ENCODE peak calls at places on chromosomes 4 and X, in seven cellular contexts. One of them, this sample, is unnamed.

GRCh38 chr4:106315476-106315967 is 487 bp downstream of the TBCK start:
- DNase-seq in esophagus muscularis mucosa: no peak
- DNase-seq in tibial nerve: no peak
- DNase-seq in K562: no peak
- DNase-seq in stomach: no peak
- DNase-seq in suprapubic skin: peak; percentile 59
- DNase-seq in sigmoid colon: no peak
- DNase-seq in this sample: no peak

GRCh38 chrX:116961872-116962582 is 499.3 kb upstream of the CT83 start:
- DNase-seq in esophagus muscularis mucosa: no peak
- DNase-seq in tibial nerve: no peak
- DNase-seq in K562: no peak
- DNase-seq in stomach: no peak
- DNase-seq in suprapubic skin: no peak
- DNase-seq in sigmoid colon: no peak
- DNase-seq in this sample: no peak

GRCh38 chr4:108024078-108024990 is 34.6 kb downstream of the HADH start:
- DNase-seq in esophagus muscularis mucosa: no peak
- DNase-seq in tibial nerve: no peak
- DNase-seq in K562: no peak
- DNase-seq in stomach: no peak
- DNase-seq in suprapubic skin: no peak
- DNase-seq in sigmoid colon: no peak
- DNase-seq in this sample: no peak

GRCh38 chrX:86047174-86047991 is at the start of gene CHM:
- DNase-seq in esophagus muscularis mucosa: peak; percentile 92
- DNase-seq in tibial nerve: peak; percentile 71
- DNase-seq in K562: peak; percentile 85
- DNase-seq in stomach: peak; percentile 45
- DNase-seq in suprapubic skin: peak; percentile 68
- DNase-seq in sigmoid colon: peak; percentile 77
- DNase-seq in this sample: peak; percentile 51

GRCh38 chr4:115437739-115438138 is 324.3 kb upstream of the NDST4 start:
- DNase-seq in esophagus muscularis mucosa: no peak
- DNase-seq in tibial nerve: no peak
- DNase-seq in K562: no peak
- DNase-seq in stomach: no peak
- DNase-seq in suprapubic skin: no peak
- DNase-seq in sigmoid colon: no peak
- DNase-seq in this sample: no peak

GRCh38 chrX:107825698-107826285 is at the start of gene MID2:
- DNase-seq in esophagus muscularis mucosa: peak; percentile 91
- DNase-seq in tibial nerve: peak; percentile 14
- DNase-seq in K562: no peak
- DNase-seq in stomach: peak; percentile 67
- DNase-seq in suprapubic skin: peak; percentile 79
- DNase-seq in sigmoid colon: peak; percentile 88
- DNase-seq in this sample: peak; percentile 54

GRCh38 chrX:133390647-133391046 is 24.6 kb downstream of the GPC4 start:
- DNase-seq in esophagus muscularis mucosa: no peak
- DNase-seq in tibial nerve: no peak
- DNase-seq in K562: no peak
- DNase-seq in stomach: peak; percentile 49
- DNase-seq in suprapubic skin: no peak
- DNase-seq in sigmoid colon: no peak
- DNase-seq in this sample: no peak

GRCh38 chrX:66015152-66015827 is 24.6 kb downstream of the VSIG4 start:
- DNase-seq in esophagus muscularis mucosa: no peak
- DNase-seq in tibial nerve: no peak
- DNase-seq in K562: peak; percentile 88
- DNase-seq in stomach: no peak
- DNase-seq in suprapubic skin: no peak
- DNase-seq in sigmoid colon: no peak
- DNase-seq in this sample: no peak

GRCh38 chrX:26788402-26788998 is 572.5 kb downstream of the MAGEB5 start:
- DNase-seq in esophagus muscularis mucosa: no peak
- DNase-seq in tibial nerve: no peak
- DNase-seq in K562: no peak
- DNase-seq in stomach: no peak
- DNase-seq in suprapubic skin: no peak
- DNase-seq in sigmoid colon: no peak
- DNase-seq in this sample: no peak

GRCh38 chrX:136121788-136122187 is 25.5 kb upstream of the FHL1 start:
- DNase-seq in esophagus muscularis mucosa: no peak
- DNase-seq in tibial nerve: no peak
- DNase-seq in K562: no peak
- DNase-seq in stomach: no peak
- DNase-seq in suprapubic skin: no peak
- DNase-seq in sigmoid colon: no peak
- DNase-seq in this sample: no peak

GRCh38 chr4:140185725-140186124 is 31.7 kb upstream of the MAML3 start:
- DNase-seq in esophagus muscularis mucosa: no peak
- DNase-seq in tibial nerve: no peak
- DNase-seq in K562: no peak
- DNase-seq in stomach: no peak
- DNase-seq in suprapubic skin: no peak
- DNase-seq in sigmoid colon: no peak
- DNase-seq in this sample: no peak

GRCh38 chr4:54567327-54567726 is 90.4 kb upstream of the KIT start:
- DNase-seq in esophagus muscularis mucosa: no peak
- DNase-seq in tibial nerve: no peak
- DNase-seq in K562: no peak
- DNase-seq in stomach: no peak
- DNase-seq in suprapubic skin: no peak
- DNase-seq in sigmoid colon: no peak
- DNase-seq in this sample: no peak

GRCh38 chr4:24754586-24754985 is 40.8 kb upstream of the SOD3 start:
- DNase-seq in esophagus muscularis mucosa: no peak
- DNase-seq in tibial nerve: no peak
- DNase-seq in K562: no peak
- DNase-seq in stomach: no peak
- DNase-seq in suprapubic skin: no peak
- DNase-seq in sigmoid colon: no peak
- DNase-seq in this sample: no peak

GRCh38 chr4:112857461-112857860 is 192.0 kb upstream of the ANK2 start:
- DNase-seq in esophagus muscularis mucosa: no peak
- DNase-seq in tibial nerve: no peak
- DNase-seq in K562: no peak
- DNase-seq in stomach: no peak
- DNase-seq in suprapubic skin: no peak
- DNase-seq in sigmoid colon: no peak
- DNase-seq in this sample: no peak

GRCh38 chrX:129779747-129780146 is at the start of gene SASH3:
- DNase-seq in esophagus muscularis mucosa: no peak
- DNase-seq in tibial nerve: peak; percentile 40
- DNase-seq in K562: no peak
- DNase-seq in stomach: peak; percentile 50
- DNase-seq in suprapubic skin: no peak
- DNase-seq in sigmoid colon: peak; percentile 78
- DNase-seq in this sample: no peak

GRCh38 chrX:129773649-129774458 is 5.9 kb upstream of the SASH3 start:
- DNase-seq in esophagus muscularis mucosa: no peak
- DNase-seq in tibial nerve: no peak
- DNase-seq in K562: no peak
- DNase-seq in stomach: no peak
- DNase-seq in suprapubic skin: no peak
- DNase-seq in sigmoid colon: no peak
- DNase-seq in this sample: no peak

GRCh38 chrX:129780441-129781105 is 824 bp downstream of the SASH3 start:
- DNase-seq in esophagus muscularis mucosa: no peak
- DNase-seq in tibial nerve: no peak
- DNase-seq in K562: no peak
- DNase-seq in stomach: no peak
- DNase-seq in suprapubic skin: no peak
- DNase-seq in sigmoid colon: no peak
- DNase-seq in this sample: no peak

GRCh38 chrX:129779086-129779672 is 570 bp upstream of the SASH3 start:
- DNase-seq in esophagus muscularis mucosa: no peak
- DNase-seq in tibial nerve: no peak
- DNase-seq in K562: no peak
- DNase-seq in stomach: no peak
- DNase-seq in suprapubic skin: no peak
- DNase-seq in sigmoid colon: no peak
- DNase-seq in this sample: no peak

DNA sequence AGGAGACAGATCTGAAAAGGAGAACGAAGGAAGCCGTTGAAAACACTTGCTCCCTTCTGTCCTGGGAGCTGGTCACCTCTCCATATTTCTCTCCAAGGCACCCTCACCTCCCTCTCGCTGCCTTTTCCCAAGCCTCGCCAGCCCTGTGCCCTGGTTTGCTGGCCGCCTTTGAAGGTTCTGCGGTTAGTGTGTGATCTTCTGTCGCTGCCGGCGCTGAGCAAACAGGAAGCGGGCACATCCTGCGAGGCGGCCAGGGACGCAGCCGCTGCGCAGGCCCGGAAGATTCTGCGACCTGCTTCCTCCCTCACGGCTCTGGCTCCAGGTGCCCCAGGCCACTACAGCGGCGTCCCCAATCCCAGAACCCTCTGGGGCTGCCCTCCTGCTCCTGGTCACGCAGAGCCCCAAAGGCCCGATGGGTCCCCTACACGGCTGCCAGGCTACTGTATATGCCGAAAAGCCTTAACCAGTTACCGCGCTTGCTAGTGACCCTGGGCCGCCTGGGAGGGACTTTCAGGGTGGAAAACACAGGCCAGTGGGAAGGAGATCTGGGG is 2.5 kb upstream of the SASH3 start:
- DNase-seq in esophagus muscularis mucosa: no peak
- DNase-seq in tibial nerve: no peak
- DNase-seq in K562: no peak
- DNase-seq in stomach: peak; percentile 71
- DNase-seq in suprapubic skin: no peak
- DNase-seq in sigmoid colon: no peak
- DNase-seq in this sample: no peak
- H3K27ac ChIP-seq in esophagus muscularis mucosa: peak overlapping the region; percentile 63
- H3K27ac ChIP-seq in tibial nerve: peak overlapping the region; percentile 63
- H3K27ac ChIP-seq in K562: no peak overlapping the region
- H3K27ac ChIP-seq in stomach: peak overlapping the region; percentile 69
- H3K27ac ChIP-seq in suprapubic skin: no peak overlapping the region
- H3K27ac ChIP-seq in sigmoid colon: peak overlapping the region; percentile 34
- H3K27ac ChIP-seq in this sample: no peak overlapping the region

DNA sequence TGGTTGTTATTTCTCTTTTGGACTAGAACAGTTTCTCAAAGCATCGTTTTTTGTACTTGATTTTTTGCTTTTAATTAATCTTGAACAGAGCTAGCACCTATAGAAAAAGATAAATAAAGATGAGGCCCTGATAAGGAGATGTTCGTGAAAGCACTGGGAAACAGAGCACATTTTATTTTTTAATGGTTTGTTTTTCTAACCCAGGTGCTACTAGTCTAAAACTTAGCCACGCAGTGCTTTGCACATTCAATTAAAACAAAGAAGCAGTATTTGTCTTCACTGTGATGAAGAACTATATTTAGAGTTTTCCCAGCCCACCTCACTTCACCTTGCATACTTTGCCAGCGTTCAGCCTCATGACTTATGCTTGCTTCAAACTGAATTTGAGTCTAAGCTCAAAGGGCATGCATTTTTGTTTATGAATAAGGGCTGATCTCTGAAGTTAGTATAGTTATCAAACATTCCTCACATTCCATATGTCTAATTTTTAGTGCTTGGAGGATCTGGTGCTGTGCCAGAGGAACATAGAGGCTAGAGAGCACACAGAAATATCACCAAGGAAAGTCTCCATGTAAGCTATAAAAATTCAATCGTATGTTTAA is 76.7 kb downstream of the WWC2 start:
- DNase-seq in esophagus muscularis mucosa: no peak
- DNase-seq in tibial nerve: no peak
- DNase-seq in K562: no peak
- DNase-seq in stomach: no peak
- DNase-seq in suprapubic skin: no peak
- DNase-seq in sigmoid colon: no peak
- DNase-seq in this sample: no peak
- H3K4me1 ChIP-seq in esophagus muscularis mucosa: peaks cover 25% of the 10 kb centered on the region
- H3K4me1 ChIP-seq in tibial nerve: peaks cover 37% of the 10 kb centered on the region
- H3K4me1 ChIP-seq in K562: no peaks in the 10 kb centered on the region
- H3K4me1 ChIP-seq in stomach: peaks cover 55% of the 10 kb centered on the region
- H3K4me1 ChIP-seq in suprapubic skin: peaks cover 11% of the 10 kb centered on the region
- H3K4me1 ChIP-seq in sigmoid colon: peaks cover 22% of the 10 kb centered on the region
- H3K4me1 ChIP-seq in this sample: peaks cover 14% of the 10 kb centered on the region

GRCh38 chr4:132132433-132132832 is 1016.7 kb upstream of the PCDH10 start:
- DNase-seq in esophagus muscularis mucosa: no peak
- DNase-seq in tibial nerve: no peak
- DNase-seq in K562: no peak
- DNase-seq in stomach: no peak
- DNase-seq in suprapubic skin: no peak
- DNase-seq in sigmoid colon: no peak
- DNase-seq in this sample: no peak
- TF ChIP-seq EP300 in esophagus muscularis mucosa: no peak
- TF ChIP-seq EP300 in tibial nerve: no peak
- TF ChIP-seq EP300 in K562: no peak
- TF ChIP-seq EP300 in stomach: no peak
- TF ChIP-seq EP300 in suprapubic skin: no peak
- TF ChIP-seq EP300 in sigmoid colon: no peak
- TF ChIP-seq EP300 in this sample: no peak

GRCh38 chr4:101948055-101948454 is 157.5 kb downstream of the BANK1 start:
- DNase-seq in esophagus muscularis mucosa: no peak
- DNase-seq in tibial nerve: no peak
- DNase-seq in K562: no peak
- DNase-seq in stomach: no peak
- DNase-seq in suprapubic skin: no peak
- DNase-seq in sigmoid colon: no peak
- DNase-seq in this sample: no peak

GRCh38 chr4:101948951-101949350 is 158.4 kb downstream of the BANK1 start:
- DNase-seq in esophagus muscularis mucosa: no peak
- DNase-seq in tibial nerve: no peak
- DNase-seq in K562: no peak
- DNase-seq in stomach: no peak
- DNase-seq in suprapubic skin: no peak
- DNase-seq in sigmoid colon: no peak
- DNase-seq in this sample: no peak

GRCh38 chr4:101941816-101942358 is 151.4 kb downstream of the BANK1 start:
- DNase-seq in esophagus muscularis mucosa: no peak
- DNase-seq in tibial nerve: no peak
- DNase-seq in K562: no peak
- DNase-seq in stomach: no peak
- DNase-seq in suprapubic skin: no peak
- DNase-seq in sigmoid colon: no peak
- DNase-seq in this sample: no peak

GRCh38 chr4:101942891-101943290 is 152.4 kb downstream of the BANK1 start:
- DNase-seq in esophagus muscularis mucosa: no peak
- DNase-seq in tibial nerve: no peak
- DNase-seq in K562: no peak
- DNase-seq in stomach: no peak
- DNase-seq in suprapubic skin: no peak
- DNase-seq in sigmoid colon: no peak
- DNase-seq in this sample: no peak

DNA sequence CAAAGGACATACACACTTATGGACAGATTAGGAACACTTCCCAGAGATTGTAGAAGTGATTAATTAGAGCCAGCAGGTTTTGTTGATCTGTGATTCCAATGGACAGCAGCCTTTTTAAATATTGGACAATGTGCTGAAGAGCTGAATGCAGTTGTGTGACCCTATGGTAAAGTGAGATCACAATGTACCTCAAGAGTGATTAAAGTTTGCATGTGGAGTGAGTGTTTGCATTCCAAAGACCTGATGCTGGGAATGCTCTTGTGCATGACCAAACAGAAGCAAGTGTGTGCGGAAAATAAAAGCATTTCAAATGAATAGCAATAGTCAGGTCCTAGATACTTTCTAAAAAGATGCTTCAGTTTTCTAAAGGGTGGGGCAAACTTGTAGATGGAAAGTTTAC is 154.1 kb downstream of the BANK1 start:
- DNase-seq in esophagus muscularis mucosa: no peak
- DNase-seq in tibial nerve: no peak
- DNase-seq in K562: no peak
- DNase-seq in stomach: no peak
- DNase-seq in suprapubic skin: no peak
- DNase-seq in sigmoid colon: no peak
- DNase-seq in this sample: no peak
- H3K27ac ChIP-seq in esophagus muscularis mucosa: no peak overlapping the region
- H3K27ac ChIP-seq in tibial nerve: no peak overlapping the region
- H3K27ac ChIP-seq in K562: no peak overlapping the region
- H3K27ac ChIP-seq in stomach: no peak overlapping the region
- H3K27ac ChIP-seq in suprapubic skin: no peak overlapping the region
- H3K27ac ChIP-seq in sigmoid colon: no peak overlapping the region
- H3K27ac ChIP-seq in this sample: no peak overlapping the region